ENCODE peak calls at places on chromosomes 1 and 21, in seven cellular contexts. X is A172; L is ELF-1; M is NCI-H1436; V is CD4-positive, CD25-positive, alpha-beta regulatory T cell; H is stimulated activated CD8-positive, alpha-beta memory T cell treated with anti-CD3 and anti-CD28 coated beads, Interleukin-7, amount 100 ng/mL, for 4 hours; Z is ecto neural progenitor cell. G is an unnamed sample.

GRCh38 chr1:165894591-165894990 is 67.2 kb downstream of the UCK2 start:
- DNase-seq in M (no peak), V (no peak), X (peak), Z (no peak), L (no peak), H (no peak), G (no peak)

GRCh38 chr1:184860985-184861754 is 106.5 kb upstream of the EDEM3 start:
- DNase-seq in L (no peak), X (no peak), V (no peak), M (no peak), H (no peak), Z (no peak), G (no peak)

GRCh38 chr1:182111496-182111895 is 50.0 kb upstream of the ZNF648 start:
- DNase-seq in V (no peak), X (no peak), M (peak), Z (no peak), L (no peak), H (no peak), G (no peak)

GRCh38 chr21:46116189-46116845 is 18.4 kb downstream of the COL6A2 start:
- DNase-seq in M (no peak), L (no peak), Z (peak), H (no peak), X (no peak), V (no peak), G (peak)

GRCh38 chr1:90724926-90725325 is 7.8 kb upstream of the BARHL2 start:
- DNase-seq in M (no peak), H (no peak), V (no peak), L (peak), X (no peak), Z (peak), G (peak)

GRCh38 chr1:13700521-13701273 is 709 bp downstream of the PRDM2 start:
- DNase-seq in M (peak), H (peak), V (peak), L (peak), Z (no peak), X (no peak), G (peak)

GRCh38 chr1:185601189-185601588 is 133.0 kb upstream of the HMCN1 start:
- DNase-seq in Z (no peak), X (no peak), M (no peak), V (no peak), L (no peak), H (no peak), G (no peak)

GRCh38 chr1:181345146-181345545 is 138.2 kb upstream of the CACNA1E start:
- DNase-seq in H (no peak), L (peak), M (no peak), Z (no peak), X (no peak), V (no peak), G (no peak)

GRCh38 chr21:20998456-20998789 is 214 bp downstream of the NCAM2 start:
- DNase-seq in Z (no peak), X (no peak), M (no peak), V (no peak), H (no peak), L (no peak), G (no peak)

GRCh38 chr1:8077120-8077573 is 51.0 kb upstream of the ERRFI1 start:
- DNase-seq in V (no peak), X (peak), Z (no peak), L (peak), M (no peak), H (no peak), G (peak)

GRCh38 chr1:199752688-199753027 is 274.9 kb upstream of the NR5A2 start:
- DNase-seq in M (no peak), L (no peak), V (no peak), H (no peak), X (no peak), Z (no peak), G (no peak)

GRCh38 chr1:153728305-153729066 is 636 bp downstream of the INTS3 start:
- DNase-seq in H (peak), V (no peak), X (peak), L (peak), Z (peak), M (no peak), G (peak)

GRCh38 chr1:116329524-116330341 is 43.3 kb upstream of the ATP1A1 start:
- DNase-seq in H (no peak), X (no peak), L (no peak), M (no peak), Z (no peak), V (no peak), G (no peak)

G was measured in H7.